ENCODE peak calls at places on chromosomes 2 and 18, in ten cellular contexts. Q is A549, H is K562, C is sigmoid colon, N is ovary, G is SK-N-SH, U is upper lobe of left lung, K is transverse colon, M is HepG2, J is H1. W is an unnamed sample.
A peak's percentile ranks its signal among the peaks of the same experiment; 100 is the strongest.

GRCh38 chr18:32734442-32734841 is 38.4 kb downstream of the KLHL14 start:
- DNase-seq in Q (no peak), H (no peak), C (no peak), N (no peak), G (no peak), U (no peak), K (no peak), M (no peak), J (no peak), W (no peak)

GRCh38 chr2:112869258-112869842 is 32.8 kb upstream of the IL1B start:
- DNase-seq in Q (no peak), H (peak; percentile 94), C (no peak), N (no peak), G (no peak), U (peak; percentile 93), K (peak; percentile 96), M (no peak), J (no peak), W (peak; percentile 18)

GRCh38 chr2:62071126-62071598 is 124.8 kb upstream of the B3GNT2 start:
- DNase-seq in Q (no peak), H (peak; percentile 23), C (no peak), N (no peak), G (no peak), U (no peak), K (no peak), M (no peak), J (no peak), W (no peak)

GRCh38 chr18:77135339-77136075 is 2.9 kb upstream of the MBP start:
- DNase-seq in Q (no peak), H (no peak), C (no peak), N (no peak), G (no peak), U (peak; percentile 17), K (no peak), M (no peak), J (no peak), W (no peak)

GRCh38 chr2:189803431-189803830 is 19.2 kb downstream of the PMS1 start:
- DNase-seq in Q (no peak), H (no peak), C (no peak), N (no peak), G (no peak), U (no peak), K (no peak), M (no peak), J (no peak), W (no peak)

GRCh38 chr2:231932711-231932970 is 6.4 kb upstream of the NPPC start:
- DNase-seq in Q (no peak), H (no peak), C (no peak), N (no peak), G (no peak), U (no peak), K (no peak), M (no peak), J (peak; percentile 39), W (no peak)

GRCh38 chr2:207945201-207945600 is 80.1 kb downstream of the PLEKHM3 start:
- DNase-seq in Q (no peak), H (no peak), C (no peak), N (no peak), G (no peak), U (no peak), K (no peak), M (no peak), J (no peak), W (no peak)

GRCh38 chr2:128639693-128640092 is 321.0 kb upstream of the HS6ST1 start:
- DNase-seq in Q (no peak), H (no peak), C (peak; percentile 46), N (peak; percentile 3), G (no peak), U (peak; percentile 15), K (no peak), M (no peak), J (no peak), W (no peak)

GRCh38 chr2:48900321-48901014 is 144.9 kb upstream of the LHCGR start:
- DNase-seq in Q (no peak), H (no peak), C (no peak), N (no peak), G (peak; percentile 64), U (no peak), K (no peak), M (no peak), J (no peak), W (no peak)

DNA sequence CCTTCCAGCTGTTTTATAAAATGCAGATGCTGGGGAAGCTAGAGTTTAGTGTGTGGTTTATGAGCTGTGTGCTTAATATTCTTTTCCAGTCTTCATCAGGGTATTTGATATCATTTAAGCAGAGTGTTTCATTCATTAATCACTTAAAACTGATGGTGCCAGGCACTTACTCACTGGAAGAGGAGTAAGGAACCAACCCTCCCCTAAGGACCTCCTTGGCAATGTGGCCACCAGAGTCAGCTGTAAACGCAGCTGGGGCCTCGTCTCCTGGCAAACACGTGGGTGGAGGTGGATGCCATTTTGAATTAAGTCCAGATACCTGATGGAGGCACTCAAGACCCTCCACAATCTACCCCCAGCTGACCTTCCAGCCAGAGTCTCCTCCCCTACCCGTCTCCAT is 331.6 kb downstream of the CLIP4 start:
- DNase-seq in Q (no peak), H (no peak), C (no peak), N (no peak), G (no peak), U (no peak), K (no peak), M (no peak), J (no peak), W (no peak)
- TF ChIP-seq EP300 in Q (no peak), H (no peak), C (no peak), N (no peak), G (no peak), U (no peak), K (no peak), M (no peak), J (no peak), W (no peak)

GRCh38 chr2:67871696-67872320 is 191.0 kb downstream of the C1D start:
- DNase-seq in Q (no peak), H (no peak), C (no peak), N (no peak), G (no peak), U (no peak), K (no peak), M (no peak), J (no peak), W (no peak)
- TF ChIP-seq EP300 in Q (no peak), H (no peak), C (no peak), N (no peak), G (peak; percentile 89), U (no peak), K (no peak), M (no peak), J (no peak), W (no peak)

GRCh38 chr2:17166506-17166905 is 351.7 kb downstream of the RAD51AP2 start:
- DNase-seq in Q (no peak), H (no peak), C (no peak), N (no peak), G (no peak), U (no peak), K (no peak), M (no peak), J (no peak), W (no peak)

GRCh38 chr2:17164550-17164949 is 353.7 kb downstream of the RAD51AP2 start:
- DNase-seq in Q (no peak), H (no peak), C (no peak), N (no peak), G (no peak), U (no peak), K (no peak), M (no peak), J (no peak), W (no peak)

GRCh38 chr2:17162721-17163120 is 355.5 kb downstream of the RAD51AP2 start:
- DNase-seq in Q (no peak), H (no peak), C (no peak), N (no peak), G (no peak), U (no peak), K (no peak), M (no peak), J (no peak), W (no peak)

GRCh38 chr2:17160594-17160993 is 357.6 kb downstream of the RAD51AP2 start:
- DNase-seq in Q (no peak), H (no peak), C (no peak), N (no peak), G (no peak), U (no peak), K (no peak), M (no peak), J (no peak), W (no peak)

DNA sequence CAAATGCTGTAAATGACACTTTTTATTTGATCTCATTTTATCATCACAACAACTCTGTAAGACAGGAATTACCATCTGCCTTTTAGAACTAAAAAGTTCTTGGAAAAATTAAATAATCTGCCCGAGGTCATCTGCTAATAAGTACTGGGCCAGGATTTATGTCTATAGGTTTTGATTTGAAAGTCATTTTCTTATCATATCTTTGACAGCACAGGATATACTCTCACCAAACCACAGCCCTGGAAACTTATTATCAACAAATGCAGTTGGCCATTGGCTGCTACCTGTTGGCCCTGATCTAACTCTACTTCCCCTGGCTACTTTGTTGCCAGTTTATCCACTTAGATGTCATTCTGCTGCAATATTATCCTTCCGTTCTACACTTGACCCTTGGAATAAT is 354.6 kb downstream of the RAD51AP2 start:
- DNase-seq in Q (no peak), H (peak; percentile 13), C (no peak), N (no peak), G (no peak), U (no peak), K (no peak), M (no peak), J (no peak), W (no peak)
- TF ChIP-seq EP300 in Q (no peak), H (no peak), C (no peak), N (no peak), G (no peak), U (no peak), K (no peak), M (no peak), J (no peak), W (no peak)

GRCh38 chr2:73963385-73964120 is 21.2 kb upstream of the TET3 start:
- DNase-seq in Q (no peak), H (no peak), C (no peak), N (no peak), G (no peak), U (no peak), K (no peak), M (no peak), J (no peak), W (no peak)
- TF ChIP-seq EP300 in Q (no peak), H (no peak), C (no peak), N (no peak), G (no peak), U (no peak), K (no peak), M (no peak), J (no peak), W (no peak)

DNA sequence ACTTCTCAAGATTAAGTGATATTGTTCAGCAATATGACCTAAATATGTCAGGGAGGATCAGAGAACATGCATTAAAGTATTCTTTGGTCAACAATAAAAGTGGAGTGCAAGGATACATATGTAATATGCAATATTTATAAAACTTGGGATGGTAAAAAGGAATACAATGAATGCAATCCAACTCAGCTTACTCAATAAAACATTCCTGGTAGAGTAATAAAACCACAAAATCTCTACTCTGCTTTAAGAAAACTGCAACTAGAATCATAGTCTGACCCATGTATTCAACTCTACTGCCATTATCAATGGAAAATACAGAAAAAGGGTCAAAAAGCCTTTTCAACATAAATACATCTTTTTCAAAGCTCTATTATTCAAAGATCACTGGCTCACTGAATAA is 11.6 kb downstream of the IRS1 start:
- DNase-seq in Q (no peak), H (no peak), C (no peak), N (no peak), G (no peak), U (no peak), K (no peak), M (no peak), J (no peak), W (no peak)
- TF ChIP-seq EP300 in Q (no peak), H (no peak), C (no peak), N (no peak), G (no peak), U (no peak), K (no peak), M (no peak), J (no peak), W (no peak)